ENCODE peak calls at places on chromosomes 6 and 20, in nine cellular contexts. J is GM12891, D is K562, X is prostate gland, E is transverse colon, H is HCT116, K is tibial nerve, S is breast epithelium, V is ovary. P is an unnamed sample.

GRCh38 chr6:111482236-111482958 is 621 bp downstream of the REV3L start:
- DNase-seq in J (no peak), D (peak; percentile 48), X (peak; percentile 48), E (peak; percentile 57), H (no peak), K (peak; percentile 38), S (peak; percentile 48), V (peak; percentile 76), P (no peak)

GRCh38 chr6:85404497-85405174 is 45.2 kb upstream of the NT5E start:
- DNase-seq in J (no peak), D (no peak), X (no peak), E (peak; percentile 60), H (peak; percentile 43), K (no peak), S (no peak), V (peak; percentile 30), P (peak; percentile 51)

GRCh38 chr20:46400828-46401477 is 5.5 kb downstream of the ELMO2 start:
- DNase-seq in J (no peak), D (no peak), X (no peak), E (no peak), H (no peak), K (no peak), S (no peak), V (no peak), P (no peak)

GRCh38 chr6:79630883-79631799 is at the start of gene SH3BGRL2:
- DNase-seq in J (peak; percentile 46), D (peak; percentile 89), X (peak; percentile 71), E (peak; percentile 91), H (peak; percentile 46), K (peak; percentile 30), S (peak; percentile 35), V (peak; percentile 77), P (peak; percentile 65)

GRCh38 chr6:35451354-35452185 is 568 bp upstream of the FANCE start:
- DNase-seq in J (no peak), D (no peak), X (no peak), E (peak; percentile 30), H (no peak), K (no peak), S (no peak), V (peak; percentile 54), P (no peak)

GRCh38 chr6:96522469-96523009 is 933 bp downstream of the UFL1 start:
- DNase-seq in J (no peak), D (no peak), X (no peak), E (no peak), H (no peak), K (no peak), S (no peak), V (no peak), P (no peak)

GRCh38 chr20:48180039-48180438 is 394.8 kb upstream of the SULF2 start:
- DNase-seq in J (no peak), D (no peak), X (no peak), E (no peak), H (no peak), K (no peak), S (no peak), V (no peak), P (no peak)

GRCh38 chr20:35630636-35631035 is 15.0 kb downstream of the SPAG4 start:
- DNase-seq in J (no peak), D (no peak), X (no peak), E (no peak), H (no peak), K (no peak), S (no peak), V (no peak), P (no peak)

GRCh38 chr6:70413829-70414494 is 654 bp downstream of the FAM135A start:
- DNase-seq in J (no peak), D (peak; percentile 19), X (no peak), E (no peak), H (no peak), K (no peak), S (no peak), V (no peak), P (peak; percentile 5)

GRCh38 chr6:43951063-43951755 is 176.0 kb downstream of the MRPL14 start:
- DNase-seq in J (no peak), D (peak; percentile 78), X (no peak), E (peak; percentile 75), H (peak; percentile 10), K (no peak), S (no peak), V (no peak), P (peak; percentile 51)

GRCh38 chr20:58428364-58428763 is 39.3 kb downstream of the VAPB start:
- DNase-seq in J (no peak), D (no peak), X (no peak), E (no peak), H (no peak), K (no peak), S (no peak), V (no peak), P (no peak)

GRCh38 chr6:77511860-77512259 is 48.6 kb upstream of the HTR1B start:
- DNase-seq in J (no peak), D (no peak), X (no peak), E (no peak), H (peak; percentile 4), K (no peak), S (no peak), V (no peak), P (no peak)

GRCh38 chr6:38319259-38320255 is 320.2 kb downstream of the BTBD9 start:
- DNase-seq in J (no peak), D (no peak), X (no peak), E (no peak), H (no peak), K (no peak), S (no peak), V (no peak), P (no peak)

DNA sequence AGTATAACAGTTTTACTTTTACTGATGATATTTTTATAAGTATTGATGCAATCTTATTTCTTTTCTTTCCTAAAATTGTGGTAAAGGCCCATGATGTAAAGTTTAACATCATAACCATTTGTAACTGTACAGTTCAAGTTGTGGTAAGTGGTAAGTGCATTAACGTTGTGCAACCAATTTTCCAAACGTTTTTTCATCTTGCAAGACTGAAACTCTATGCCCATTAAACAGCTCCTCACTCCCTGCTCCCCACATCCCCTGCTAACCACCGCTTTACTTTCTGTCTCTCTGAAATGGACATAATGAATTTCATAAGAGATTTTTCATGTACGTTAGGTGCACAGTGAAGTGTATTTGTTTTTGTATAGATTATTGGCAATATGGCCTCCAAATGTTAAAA is 106.0 kb downstream of the PACRG start:
- DNase-seq in J (no peak), D (no peak), X (no peak), E (no peak), H (no peak), K (no peak), S (no peak), V (no peak), P (no peak)
- TF ChIP-seq POLR2A in J (no peak), D (no peak), X (no peak), E (no peak), H (no peak), K (no peak), S (no peak), V (no peak), P (no peak)

GRCh38 chr20:44355503-44356352 is at the start of gene HNF4A:
- DNase-seq in J (no peak), D (peak; percentile 6), X (no peak), E (peak; percentile 84), H (no peak), K (no peak), S (no peak), V (no peak), P (no peak)
- TF ChIP-seq POLR2A in J (no peak), D (no peak), X (no peak), E (peak; percentile 96), H (no peak), K (no peak), S (no peak), V (no peak), P (no peak)

DNA sequence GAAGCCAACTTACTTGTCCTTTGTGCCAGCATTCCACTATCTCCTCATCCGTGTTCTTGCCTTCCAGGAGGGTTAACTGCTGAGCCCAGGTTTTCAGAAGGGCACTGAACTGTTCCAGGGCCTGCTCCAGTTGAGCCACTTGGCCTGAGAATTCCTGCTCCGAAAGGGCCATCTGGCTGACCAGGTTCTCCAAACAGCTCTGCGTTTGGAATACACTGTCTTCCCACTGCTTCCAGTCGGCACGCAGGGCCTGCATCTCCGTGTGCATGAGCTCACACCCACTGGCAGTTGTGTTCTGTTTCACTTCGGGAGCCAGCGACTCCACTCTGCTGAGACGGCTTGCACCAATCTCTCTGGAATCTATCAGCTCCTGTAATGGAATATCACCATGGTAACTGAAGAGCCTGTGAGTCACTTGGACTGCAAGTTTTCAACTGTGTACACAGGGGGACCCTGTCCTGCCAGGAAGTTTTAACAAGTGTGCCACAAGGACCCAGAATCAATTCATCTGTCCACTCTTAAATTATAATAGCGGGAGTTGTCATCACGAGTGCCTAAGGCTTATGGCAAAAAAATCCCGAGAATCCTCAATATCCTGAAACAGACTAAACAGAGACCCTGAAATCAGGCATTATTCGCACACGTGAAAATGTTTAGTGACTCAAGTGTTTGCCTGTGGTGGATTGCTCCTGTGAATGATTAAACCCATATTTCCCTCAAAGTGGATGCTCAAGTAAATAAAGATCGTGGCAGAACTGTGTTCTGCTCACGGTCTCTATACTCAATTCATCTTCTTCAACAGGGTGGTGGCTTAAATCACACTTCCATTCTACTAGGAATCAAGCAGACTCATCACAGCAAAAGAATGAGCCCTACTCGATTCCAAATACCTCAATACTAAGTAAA is 255.9 kb downstream of the SYNE1 start:
- DNase-seq in J (no peak), D (no peak), X (peak; percentile 10), E (peak; percentile 53), H (peak; percentile 73), K (peak; percentile 37), S (peak; percentile 63), V (peak; percentile 79), P (peak; percentile 7)
- TF ChIP-seq POLR2A in J (no peak), D (no peak), X (no peak), E (peak; percentile 76), H (no peak), K (peak; percentile 11), S (peak; percentile 47), V (peak; percentile 87), P (peak; percentile 47)

GRCh38 chr6:163712569-163712966 is 298.1 kb downstream of the QKI start:
- DNase-seq in J (no peak), D (no peak), X (no peak), E (no peak), H (no peak), K (no peak), S (no peak), V (no peak), P (no peak)

GRCh38 chr6:163714179-163714578 is 299.7 kb downstream of the QKI start:
- DNase-seq in J (no peak), D (no peak), X (no peak), E (no peak), H (no peak), K (no peak), S (no peak), V (no peak), P (no peak)

GRCh38 chr6:163711615-163712568 is 297.4 kb downstream of the QKI start:
- DNase-seq in J (no peak), D (no peak), X (no peak), E (peak; percentile 64), H (no peak), K (peak; percentile 93), S (peak; percentile 43), V (no peak), P (no peak)

GRCh38 chr6:163711071-163711470 is 296.6 kb downstream of the QKI start:
- DNase-seq in J (no peak), D (no peak), X (no peak), E (no peak), H (no peak), K (no peak), S (no peak), V (no peak), P (no peak)

DNA sequence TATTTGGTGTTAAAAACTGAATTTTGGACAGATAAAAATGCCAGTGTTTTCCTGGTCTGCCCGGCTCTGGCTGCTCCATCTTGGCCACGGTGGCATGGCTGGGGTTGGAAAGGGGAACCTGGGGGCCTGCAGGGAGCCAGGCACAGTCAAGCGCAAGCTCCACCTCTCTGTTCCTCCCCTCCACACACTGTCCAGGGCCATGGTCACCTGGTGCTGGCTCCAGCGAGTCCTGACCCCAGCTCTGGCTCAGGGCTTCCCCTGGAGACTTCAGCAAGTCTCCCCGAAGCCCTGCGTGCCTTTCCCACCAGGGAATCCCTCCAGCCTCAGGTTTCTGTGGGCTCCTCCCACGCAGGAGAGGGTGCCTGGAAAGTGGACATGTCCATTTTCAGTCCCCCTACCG is 298.5 kb downstream of the QKI start:
- DNase-seq in J (no peak), D (no peak), X (no peak), E (no peak), H (no peak), K (no peak), S (no peak), V (no peak), P (no peak)
- TF ChIP-seq POLR2A in J (no peak), D (no peak), X (no peak), E (no peak), H (no peak), K (no peak), S (no peak), V (no peak), P (no peak)